ENCODE peak calls at places on chromosomes 16 and 17, in seven cellular contexts. B is heart left ventricle, M is stomach, X is testis, K is H54, H is HCT116, P is body of pancreas. U is an unnamed sample.

GRCh38 chr16:48745541-48745940 is 135.6 kb upstream of the N4BP1 start:
- DNase-seq in B (no peak), M (no peak), X (no peak), K (no peak), H (no peak), P (no peak), U (no peak)

GRCh38 chr16:19113577-19114358 is at the start of gene ITPRIPL2:
- DNase-seq in B (peak; percentile 92), M (peak; percentile 83), X (peak; percentile 81), K (no peak), H (peak; percentile 79), P (peak; percentile 88), U (peak; percentile 97)

GRCh38 chr17:71409712-71410111 is 711.1 kb upstream of the SOX9 start:
- DNase-seq in B (no peak), M (no peak), X (no peak), K (peak; percentile 27), H (no peak), P (no peak), U (no peak)

GRCh38 chr16:49587511-49587910 is 213.9 kb downstream of the C16orf78 start:
- DNase-seq in B (no peak), M (no peak), X (no peak), K (no peak), H (no peak), P (no peak), U (no peak)

GRCh38 chr16:31301708-31302400 is 42.1 kb downstream of the ITGAM start:
- DNase-seq in B (no peak), M (no peak), X (no peak), K (peak; percentile 12), H (no peak), P (no peak), U (no peak)

GRCh38 chr17:3802461-3803307 is 1.7 kb upstream of the ITGAE start:
- DNase-seq in B (no peak), M (no peak), X (peak; percentile 70), K (peak; percentile 60), H (no peak), P (peak; percentile 50), U (peak; percentile 78)

GRCh38 chr16:23504076-23504452 is 6.2 kb downstream of the GGA2 start:
- DNase-seq in B (no peak), M (no peak), X (no peak), K (peak; percentile 48), H (no peak), P (peak; percentile 64), U (peak; percentile 78)

GRCh38 chr16:84059111-84059510 is 16.5 kb upstream of the SLC38A8 start:
- DNase-seq in B (no peak), M (no peak), X (peak; percentile 15), K (no peak), H (no peak), P (no peak), U (peak; percentile 57)

GRCh38 chr17:65472602-65473001 is 88.8 kb downstream of the AXIN2 start:
- DNase-seq in B (no peak), M (no peak), X (peak; percentile 19), K (no peak), H (no peak), P (no peak), U (peak; percentile 45)

GRCh38 chr17:35804658-35805192 is 4.6 kb upstream of the TAF15 start:
- DNase-seq in B (peak; percentile 41), M (peak; percentile 44), X (peak; percentile 69), K (peak; percentile 82), H (peak; percentile 87), P (peak; percentile 66), U (peak; percentile 55)
- TF ChIP-seq POLR2A in B (no peak), M (no peak), X (no peak), K (no peak), H (no peak), P (no peak), U (no peak)

GRCh38 chr17:63675607-63676539 is 24.1 kb downstream of the LIMD2 start:
- DNase-seq in B (peak; percentile 82), M (peak; percentile 93), X (peak; percentile 84), K (peak; percentile 82), H (peak; percentile 76), P (peak; percentile 94), U (no peak)

GRCh38 chr17:63679214-63679613 is 20.7 kb downstream of the LIMD2 start:
- DNase-seq in B (no peak), M (no peak), X (no peak), K (no peak), H (no peak), P (no peak), U (no peak)

GRCh38 chr17:63676540-63676933 is 23.4 kb downstream of the LIMD2 start:
- DNase-seq in B (no peak), M (no peak), X (no peak), K (no peak), H (no peak), P (no peak), U (peak; percentile 56)

GRCh38 chr17:63680700-63681099 is 19.2 kb downstream of the LIMD2 start:
- DNase-seq in B (no peak), M (no peak), X (no peak), K (no peak), H (no peak), P (no peak), U (no peak)

DNA sequence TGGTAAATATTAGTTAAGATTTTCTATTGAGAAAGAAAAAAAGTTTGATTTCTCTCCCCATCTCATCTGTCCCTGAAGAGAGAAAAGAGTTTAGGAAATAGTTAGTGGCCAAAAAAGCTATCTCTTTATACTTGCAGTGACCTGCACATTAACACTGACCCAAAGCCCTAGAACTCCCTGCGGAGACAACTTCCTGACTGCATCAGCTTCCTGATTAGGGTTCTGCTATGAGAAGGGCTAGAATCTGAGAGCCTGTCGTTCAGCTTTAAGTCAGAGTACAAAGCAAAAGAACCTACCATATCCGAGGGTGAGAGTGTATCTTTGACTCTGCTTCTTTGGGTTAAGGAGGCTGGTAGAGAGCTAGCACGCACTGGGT is 24.7 kb downstream of the LIMD2 start:
- DNase-seq in B (peak; percentile 43), M (no peak), X (no peak), K (no peak), H (no peak), P (no peak), U (no peak)
- TF ChIP-seq POLR2A in B (no peak), M (no peak), X (no peak), K (no peak), H (no peak), P (no peak), U (no peak)

DNA sequence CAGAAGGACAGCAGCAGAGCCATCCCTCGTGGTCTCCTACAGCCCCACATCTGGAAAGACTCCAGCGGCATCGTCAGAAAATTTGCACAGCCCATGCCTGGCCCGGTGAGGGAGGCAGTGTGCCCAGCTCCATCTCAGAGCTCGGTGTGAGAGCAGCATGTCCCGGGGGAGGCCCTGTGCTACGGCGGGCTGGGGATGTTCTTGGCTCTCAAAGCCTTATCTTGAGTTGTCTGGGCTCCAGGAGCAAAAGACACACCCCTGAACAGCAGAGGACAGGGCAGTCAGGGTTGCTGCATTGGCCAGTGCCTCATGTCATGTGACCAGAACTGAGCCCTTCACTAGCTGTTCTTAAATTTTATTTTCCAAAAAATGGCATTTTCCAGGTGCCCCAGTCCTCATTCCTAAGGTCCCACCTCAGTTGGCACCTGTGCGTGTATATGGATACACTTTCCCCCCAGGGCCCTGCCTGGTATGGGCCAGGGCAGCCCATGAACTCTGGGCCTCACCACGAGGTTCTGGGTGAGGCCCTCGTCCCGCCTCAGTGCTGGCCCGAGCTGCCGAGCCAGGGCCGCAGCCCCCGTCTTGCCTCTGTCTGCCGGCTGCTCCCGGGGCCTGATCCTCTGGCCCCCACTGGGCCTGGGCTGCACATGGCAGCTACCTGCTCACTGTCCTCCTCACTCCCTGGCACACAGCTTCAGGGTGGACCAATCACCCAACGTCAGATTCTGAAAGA is 3.0 kb downstream of the NUDT16L1 start:
- DNase-seq in B (peak; percentile 21), M (no peak), X (peak; percentile 76), K (no peak), H (no peak), P (no peak), U (peak; percentile 88)
- TF ChIP-seq POLR2A in B (no peak), M (no peak), X (no peak), K (no peak), H (no peak), P (no peak), U (no peak)

GRCh38 chr16:88463411-88463810 is 10.3 kb downstream of the ZFPM1 start:
- DNase-seq in B (no peak), M (no peak), X (no peak), K (no peak), H (no peak), P (no peak), U (no peak)

GRCh38 chr16:88462396-88462795 is 9.3 kb downstream of the ZFPM1 start:
- DNase-seq in B (no peak), M (no peak), X (no peak), K (no peak), H (no peak), P (no peak), U (no peak)

GRCh38 chr16:88459366-88460055 is 6.4 kb downstream of the ZFPM1 start:
- DNase-seq in B (no peak), M (no peak), X (no peak), K (no peak), H (no peak), P (no peak), U (no peak)

GRCh38 chr16:88460496-88461169 is 7.6 kb downstream of the ZFPM1 start:
- DNase-seq in B (no peak), M (no peak), X (no peak), K (no peak), H (no peak), P (no peak), U (no peak)

GRCh38 chr16:88461291-88462269 is 8.5 kb downstream of the ZFPM1 start:
- DNase-seq in B (no peak), M (peak; percentile 61), X (peak; percentile 68), K (peak; percentile 90), H (no peak), P (peak; percentile 79), U (no peak)
- TF ChIP-seq POLR2A in B (no peak), M (no peak), X (no peak), K (no peak), H (no peak), P (no peak), U (no peak)

DNA sequence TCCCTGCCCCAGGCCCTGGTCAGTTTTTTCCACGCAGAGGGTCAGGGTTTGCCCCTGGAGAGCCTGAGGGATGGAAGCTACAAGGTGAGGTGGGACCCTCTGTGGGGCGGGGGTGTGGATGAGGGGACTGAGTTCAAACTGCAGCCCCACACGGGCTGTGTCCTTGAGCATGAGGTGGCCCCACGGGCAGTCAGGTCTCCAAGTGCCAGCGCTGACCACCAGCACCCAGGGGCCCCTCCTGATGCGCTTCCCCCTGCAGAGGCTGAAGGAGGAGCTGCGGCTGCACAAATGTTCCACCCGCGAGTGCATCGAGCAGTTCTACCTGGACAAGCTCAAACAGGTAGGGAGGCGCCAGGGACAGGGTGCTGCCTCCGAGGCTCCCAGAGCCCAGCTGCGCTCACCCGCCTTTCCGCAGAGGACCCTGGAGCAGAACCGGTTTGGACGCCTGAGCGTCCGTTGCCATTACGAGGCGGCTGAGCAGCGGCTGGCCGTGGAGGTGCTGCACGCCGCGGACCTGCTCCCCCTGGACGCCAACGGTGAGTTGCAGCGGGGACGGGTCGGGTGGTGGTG is 4.3 kb downstream of the TSR3 start:
- DNase-seq in B (no peak), M (no peak), X (no peak), K (no peak), H (no peak), P (no peak), U (no peak)
- TF ChIP-seq POLR2A in B (no peak), M (no peak), X (no peak), K (no peak), H (no peak), P (no peak), U (no peak)

GRCh38 chr17:43722921-43723665 is 35.5 kb downstream of the SOST start:
- DNase-seq in B (no peak), M (no peak), X (no peak), K (no peak), H (no peak), P (peak; percentile 62), U (no peak)
- TF ChIP-seq POLR2A in B (no peak), M (no peak), X (no peak), K (no peak), H (no peak), P (no peak), U (no peak)

U was measured in lower leg skin.